ENCODE peak calls at places on chromosome 2, in nine cellular contexts. O is AG04450, K is HepG2, J is brain microvascular endothelial cell, S is body of pancreas, C is thoracic aorta, T is ovary, B is mesendoderm, Q is uterus. P is an unnamed sample.

GRCh38 chr2:146235158-146235557 is 1609.7 kb upstream of the ACVR2A start:
- DNase-seq in J (no peak), Q (no peak), T (no peak), B (no peak), K (no peak), C (no peak), S (no peak), O (no peak), P (no peak)

GRCh38 chr2:203584784-203585183 is 49.7 kb upstream of the RAPH1 start:
- DNase-seq in S (no peak), Q (no peak), O (no peak), C (no peak), T (no peak), B (no peak), J (no peak), K (peak; percentile 15), P (no peak)

GRCh38 chr2:31138037-31138962 is at the start of gene GALNT14:
- DNase-seq in J (peak; percentile 16), C (no peak), Q (peak; percentile 31), O (no peak), B (peak; percentile 78), K (no peak), T (peak; percentile 9), S (peak; percentile 44), P (peak; percentile 24)

GRCh38 chr2:174442546-174443510 is 44.0 kb downstream of the GPR155 start:
- DNase-seq in C (no peak), O (peak; percentile 64), T (no peak), B (peak; percentile 73), K (no peak), Q (no peak), S (no peak), J (peak; percentile 72), P (peak; percentile 5)

GRCh38 chr2:96118698-96119388 is 2.5 kb upstream of the ADRA2B start:
- DNase-seq in B (no peak), O (no peak), C (no peak), J (no peak), S (no peak), K (no peak), T (no peak), Q (no peak), P (no peak)

GRCh38 chr2:46135936-46136335 is 161.3 kb upstream of the EPAS1 start:
- DNase-seq in K (no peak), J (peak; percentile 77), B (peak; percentile 56), C (no peak), S (no peak), O (no peak), Q (no peak), T (no peak), P (no peak)

GRCh38 chr2:177314194-177314593 is 49.7 kb upstream of the NFE2L2 start:
- DNase-seq in S (no peak), B (no peak), T (no peak), O (peak; percentile 74), C (no peak), K (no peak), J (peak; percentile 58), Q (no peak), P (no peak)

GRCh38 chr2:18273205-18273604 is 287.2 kb downstream of the RDH14 start:
- DNase-seq in C (no peak), Q (no peak), S (no peak), O (no peak), T (no peak), B (no peak), K (no peak), J (peak; percentile 29), P (no peak)

GRCh38 chr2:128374001-128374710 is 55.5 kb upstream of the HS6ST1 start:
- DNase-seq in C (no peak), S (no peak), B (no peak), K (peak; percentile 32), Q (peak; percentile 12), T (no peak), O (peak; percentile 72), J (peak; percentile 76), P (peak; percentile 49)

GRCh38 chr2:198004173-198004572 is 199.8 kb downstream of the PLCL1 start:
- DNase-seq in C (no peak), B (no peak), T (no peak), Q (no peak), J (no peak), S (no peak), O (no peak), K (no peak), P (no peak)

GRCh38 chr2:197208841-197209240 is 101.7 kb downstream of the ANKRD44 start:
- DNase-seq in J (no peak), K (no peak), Q (no peak), T (no peak), B (no peak), C (no peak), O (no peak), S (no peak), P (no peak)

GRCh38 chr2:193793914-193794313 is 1599.2 kb upstream of the TMEFF2 start:
- DNase-seq in Q (no peak), J (no peak), C (no peak), T (no peak), K (no peak), B (no peak), S (no peak), O (no peak), P (no peak)

GRCh38 chr2:28348149-28348567 is 44.5 kb upstream of the FOSL2 start:
- DNase-seq in T (no peak), J (no peak), S (no peak), O (no peak), C (no peak), B (no peak), Q (no peak), K (no peak), P (no peak)

GRCh38 chr2:119156891-119157773 is 1.4 kb downstream of the C1QL2 start:
- DNase-seq in S (no peak), T (no peak), J (no peak), K (no peak), O (no peak), Q (no peak), C (no peak), B (peak; percentile 35), P (no peak)

GRCh38 chr2:137975280-137976271 is 11.3 kb downstream of the HNMT start:
- DNase-seq in S (peak; percentile 22), T (no peak), Q (no peak), C (no peak), O (no peak), B (peak; percentile 26), K (peak; percentile 73), J (no peak), P (peak; percentile 78)

GRCh38 chr2:74869522-74869921 is 35.6 kb downstream of the HK2 start:
- DNase-seq in S (no peak), Q (no peak), B (no peak), K (no peak), O (no peak), J (no peak), T (no peak), C (no peak), P (no peak)
- H3K27ac ChIP-seq in S (no peak overlapping the region), Q (no peak overlapping the region), B (no peak overlapping the region), K (no peak overlapping the region), O (no peak overlapping the region), J (no peak overlapping the region), T (no peak overlapping the region), C (no peak overlapping the region), P (no peak overlapping the region)

GRCh38 chr2:230692760-230693159 is 19.9 kb upstream of the CAB39 start:
- DNase-seq in K (no peak), C (no peak), Q (no peak), T (no peak), S (no peak), B (no peak), O (no peak), J (peak; percentile 27), P (no peak)

GRCh38 chr2:230694241-230694640 is 18.4 kb upstream of the CAB39 start:
- DNase-seq in B (no peak), J (no peak), S (no peak), O (no peak), C (no peak), Q (no peak), K (no peak), T (no peak), P (peak; percentile 84)

GRCh38 chr2:230695551-230695950 is 17.1 kb upstream of the CAB39 start:
- DNase-seq in S (no peak), J (no peak), T (no peak), O (no peak), Q (no peak), C (no peak), B (no peak), K (no peak), P (no peak)

GRCh38 chr2:230691005-230691647 is 21.5 kb upstream of the CAB39 start:
- DNase-seq in T (no peak), S (no peak), Q (no peak), O (no peak), B (peak; percentile 96), K (peak; percentile 65), J (peak; percentile 45), C (no peak), P (peak; percentile 91)

DNA sequence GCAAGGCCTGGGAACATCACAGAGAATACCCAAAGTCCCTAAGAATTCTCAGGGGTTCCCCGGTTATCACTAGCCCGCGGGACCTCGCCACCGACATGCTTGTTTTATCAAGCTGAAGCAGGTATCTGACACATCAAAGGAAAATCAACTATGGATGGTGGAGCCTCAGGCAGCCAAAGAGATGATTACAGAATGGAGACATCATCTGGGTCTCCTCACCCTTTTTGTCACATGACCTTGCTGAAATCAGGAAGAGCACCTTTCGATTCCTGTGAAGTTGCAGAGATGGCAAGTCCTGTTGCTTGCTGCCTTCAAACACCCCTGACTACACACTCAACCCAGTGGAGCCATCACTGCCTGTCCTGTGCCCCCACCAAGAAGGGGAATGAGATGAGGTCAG is 19.2 kb upstream of the CAB39 start:
- DNase-seq in C (no peak), T (no peak), B (no peak), S (no peak), J (no peak), Q (no peak), O (no peak), K (no peak), P (no peak)
- H3K27ac ChIP-seq in C (no peak overlapping the region), T (no peak overlapping the region), B (no peak overlapping the region), S (no peak overlapping the region), J (no peak overlapping the region), Q (no peak overlapping the region), O (peak overlapping the region; percentile 11), K (no peak overlapping the region), P (peak overlapping the region; percentile 93)

GRCh38 chr2:218904176-218904575 is 23.5 kb downstream of the WNT10A start:
- DNase-seq in J (no peak), C (no peak), S (no peak), K (no peak), B (no peak), T (no peak), O (no peak), Q (no peak), P (no peak)
- H3K27ac ChIP-seq in J (no peak overlapping the region), C (no peak overlapping the region), S (no peak overlapping the region), K (no peak overlapping the region), B (no peak overlapping the region), T (no peak overlapping the region), O (no peak overlapping the region), Q (no peak overlapping the region), P (no peak overlapping the region)

DNA sequence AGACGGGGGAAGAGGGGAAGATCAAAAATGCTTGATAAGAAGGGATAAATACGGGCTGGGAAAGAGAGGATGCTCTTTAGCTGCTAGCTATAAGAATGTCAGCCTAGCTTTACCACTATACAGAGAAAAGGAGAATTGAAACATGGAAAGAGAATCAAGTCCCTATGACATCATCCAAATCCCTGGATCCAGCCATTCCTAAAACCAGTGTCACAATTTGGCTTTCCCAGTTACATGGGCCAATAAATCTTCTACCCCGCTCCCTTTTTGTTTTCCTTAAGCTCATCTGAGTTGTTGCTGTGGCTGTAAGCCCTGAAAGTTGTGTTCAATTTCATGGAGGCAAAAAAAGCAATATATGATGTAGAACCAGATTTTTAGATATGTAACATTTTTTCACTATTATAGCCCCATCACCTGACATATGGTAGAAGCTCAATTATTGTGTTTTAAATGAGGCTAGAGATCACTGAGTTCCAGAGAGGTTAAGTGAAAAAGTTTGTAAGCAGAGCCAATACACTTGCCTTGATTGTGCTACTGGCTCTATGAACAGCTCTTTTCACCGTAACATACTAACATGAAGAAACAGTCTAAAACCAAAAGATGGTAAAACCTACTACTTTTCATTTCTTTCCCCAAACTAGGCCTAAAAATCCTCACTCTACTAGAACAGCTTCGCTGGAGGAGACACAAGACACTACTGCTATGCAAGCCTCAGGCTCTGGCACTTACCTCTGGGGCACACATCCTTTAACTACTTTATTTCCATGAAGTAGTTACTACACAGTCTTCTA is 4.3 kb downstream of the HNRNPLL start:
- DNase-seq in S (no peak), C (no peak), Q (no peak), T (no peak), J (no peak), O (no peak), K (no peak), B (peak; percentile 40), P (no peak)
- H3K27ac ChIP-seq in S (no peak overlapping the region), C (peak overlapping the region; percentile 34), Q (peak overlapping the region; percentile 99), T (peak overlapping the region; percentile 37), J (no peak overlapping the region), O (no peak overlapping the region), K (peak overlapping the region; percentile 92), B (no peak overlapping the region), P (no peak overlapping the region)

P was measured in epithelial cell of prostate.